ENCODE peak calls at places on chromosomes 12 and 14, in eight cellular contexts. G is left lung; Z is CD4-positive, CD25-positive, alpha-beta regulatory T cell; Q is pancreas; Y is body of pancreas; L is GM23338; N is PC-9; S is AG04450. C is an unnamed sample.

GRCh38 chr12:3168775-3169221 is 91.6 kb downstream of the TSPAN9 start:
- DNase-seq in S (peak; percentile 90), Z (no peak), Y (peak; percentile 37), Q (no peak), G (no peak), L (no peak), N (peak; percentile 87), C (peak; percentile 83)

GRCh38 chr14:89267163-89267562 is 149.9 kb downstream of the FOXN3 start:
- DNase-seq in Z (no peak), N (no peak), G (no peak), Y (no peak), S (no peak), Q (no peak), L (peak; percentile 57), C (no peak)

GRCh38 chr12:18752947-18753346 is 15.0 kb downstream of the CAPZA3 start:
- DNase-seq in G (no peak), N (no peak), Z (no peak), Q (no peak), S (no peak), Y (no peak), L (peak; percentile 53), C (no peak)

GRCh38 chr14:72666610-72667009 is 227.3 kb downstream of the DPF3 start:
- DNase-seq in Y (no peak), Z (no peak), Q (no peak), L (no peak), N (no peak), G (no peak), S (peak; percentile 50), C (peak; percentile 53)

GRCh38 chr14:89507521-89507920 is 90.5 kb upstream of the FOXN3 start:
- DNase-seq in Q (no peak), Z (peak; percentile 52), N (peak; percentile 54), S (no peak), L (no peak), Y (no peak), G (no peak), C (peak; percentile 60)

GRCh38 chr14:35849122-35849521 is 23.0 kb downstream of the BRMS1L start:
- DNase-seq in L (no peak), Q (no peak), S (no peak), Y (no peak), G (no peak), N (no peak), Z (no peak), C (no peak)

GRCh38 chr12:57889541-57889989 is 43.0 kb upstream of the CTDSP2 start:
- DNase-seq in Z (no peak), L (no peak), Y (peak; percentile 38), S (peak; percentile 70), Q (no peak), G (peak; percentile 72), N (no peak), C (no peak)

GRCh38 chr12:10153271-10154144 is 18.4 kb downstream of the OLR1 start:
- DNase-seq in Z (peak; percentile 66), G (peak; percentile 84), N (peak; percentile 48), S (no peak), Y (peak; percentile 70), Q (peak; percentile 71), L (peak; percentile 86), C (no peak)

GRCh38 chr12:32151081-32151480 is 44.4 kb downstream of the BICD1 start:
- DNase-seq in N (no peak), Z (no peak), Q (no peak), L (no peak), G (no peak), S (no peak), Y (no peak), C (no peak)

GRCh38 chr14:71449316-71450055 is 482.7 kb upstream of the RGS6 start:
- DNase-seq in Y (no peak), N (no peak), Q (no peak), L (no peak), S (no peak), Z (no peak), G (no peak), C (no peak)

GRCh38 chr14:50061664-50062437 is 54.5 kb downstream of the VCPKMT start:
- DNase-seq in Y (peak; percentile 44), N (peak; percentile 73), L (no peak), S (no peak), Q (peak; percentile 45), G (no peak), Z (peak; percentile 95), C (no peak)

GRCh38 chr12:109606261-109607028 is 32.9 kb downstream of the MVK start:
- DNase-seq in Q (no peak), L (peak; percentile 69), S (no peak), N (no peak), Y (peak; percentile 23), Z (no peak), G (no peak), C (no peak)

GRCh38 chr12:48001426-48002178 is 2.7 kb downstream of the COL2A1 start:
- DNase-seq in G (peak; percentile 53), Z (no peak), N (no peak), Y (peak; percentile 58), S (no peak), Q (peak; percentile 67), L (peak; percentile 83), C (no peak)

GRCh38 chr14:75298187-75298985 is 19.8 kb downstream of the FOS start:
- DNase-seq in S (no peak), Y (peak; percentile 37), G (peak; percentile 81), N (peak; percentile 48), Z (no peak), L (no peak), Q (no peak), C (no peak)

GRCh38 chr14:38959021-38959420 is 144.0 kb downstream of the SEC23A start:
- DNase-seq in Q (no peak), G (no peak), N (no peak), L (no peak), S (no peak), Z (no peak), Y (no peak), C (no peak)
- H3K27ac ChIP-seq in Q (no peak overlapping the region), G (no peak overlapping the region), N (no peak overlapping the region), L (no peak overlapping the region), S (no peak overlapping the region), Z (no peak overlapping the region), Y (no peak overlapping the region), C (no peak overlapping the region)

GRCh38 chr14:55115433-55115832 is 13.6 kb upstream of the LGALS3 start:
- DNase-seq in N (no peak), L (no peak), S (no peak), G (no peak), Q (no peak), Y (peak; percentile 34), Z (no peak), C (no peak)

GRCh38 chr14:55115861-55116245 is 13.2 kb upstream of the LGALS3 start:
- DNase-seq in Z (no peak), Q (no peak), Y (no peak), N (no peak), G (no peak), S (no peak), L (no peak), C (no peak)

GRCh38 chr14:55118761-55119160 is 10.3 kb upstream of the LGALS3 start:
- DNase-seq in Q (no peak), Z (no peak), S (no peak), Y (no peak), G (no peak), L (no peak), N (no peak), C (no peak)

GRCh38 chr14:55116246-55117030 is 12.6 kb upstream of the LGALS3 start:
- DNase-seq in Y (peak; percentile 68), G (no peak), Q (no peak), N (no peak), Z (no peak), L (no peak), S (no peak), C (no peak)

DNA sequence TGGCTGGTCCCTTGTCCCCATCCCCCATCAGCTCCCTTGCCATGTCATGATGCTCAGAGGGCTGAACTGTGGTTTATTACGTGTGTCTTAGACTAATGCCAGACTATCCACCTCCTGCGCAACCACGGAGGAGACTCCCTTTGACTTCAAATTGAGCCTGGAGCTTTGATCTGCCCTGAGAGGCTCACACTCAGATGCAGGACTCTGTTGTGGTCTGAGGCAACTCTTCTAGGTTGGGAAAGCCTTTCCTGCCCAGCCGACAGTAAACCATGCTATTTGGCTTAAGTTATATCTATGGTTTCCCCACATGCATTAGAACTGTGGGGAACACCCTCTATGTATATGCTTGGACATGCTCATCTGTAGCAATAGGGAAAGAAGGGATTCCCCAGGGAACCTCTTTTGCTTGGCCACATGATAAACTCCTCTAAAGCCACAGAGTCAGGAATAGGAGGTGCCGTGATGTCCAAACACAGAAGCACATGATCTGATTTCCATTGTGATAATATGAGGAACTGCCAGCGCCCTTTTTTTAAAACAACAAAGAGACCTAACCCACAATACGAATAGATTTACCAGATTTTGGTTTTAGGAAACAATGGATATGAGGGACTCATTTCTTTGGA is 11.1 kb upstream of the LGALS3 start:
- DNase-seq in S (no peak), Q (no peak), L (no peak), Z (no peak), Y (no peak), N (no peak), G (no peak), C (no peak)
- H3K27ac ChIP-seq in S (no peak overlapping the region), Q (peak overlapping the region; percentile 57), L (no peak overlapping the region), Z (no peak overlapping the region), Y (peak overlapping the region; percentile 52), N (no peak overlapping the region), G (peak overlapping the region; percentile 22), C (peak overlapping the region; percentile 11)

GRCh38 chr14:30550335-30550734 is 8.6 kb upstream of the G2E3 start:
- DNase-seq in Z (no peak), L (no peak), Y (no peak), Q (no peak), S (no peak), N (peak; percentile 85), G (no peak), C (no peak)
- H3K27ac ChIP-seq in Z (no peak overlapping the region), L (no peak overlapping the region), Y (no peak overlapping the region), Q (no peak overlapping the region), S (no peak overlapping the region), N (peak overlapping the region; percentile 89), G (no peak overlapping the region), C (peak overlapping the region; percentile 23)

GRCh38 chr12:12976366-12976765 is 23.7 kb downstream of the HEBP1 start:
- DNase-seq in Z (no peak), L (no peak), Y (no peak), N (peak; percentile 86), S (peak; percentile 81), Q (no peak), G (no peak), C (peak; percentile 72)

GRCh38 chr12:12975322-12976077 is 23.5 kb upstream of the GPRC5D start:
- DNase-seq in Y (peak; percentile 14), G (no peak), Z (peak; percentile 40), S (no peak), Q (no peak), N (no peak), L (peak; percentile 76), C (no peak)

GRCh38 chr12:12977231-12977630 is 22.8 kb downstream of the HEBP1 start:
- DNase-seq in Q (no peak), L (no peak), G (no peak), Y (no peak), S (no peak), N (no peak), Z (no peak), C (no peak)

GRCh38 chr12:12979731-12980259 is 20.3 kb downstream of the HEBP1 start:
- DNase-seq in Q (no peak), Y (no peak), S (peak; percentile 84), G (no peak), L (peak; percentile 69), Z (no peak), N (peak; percentile 69), C (no peak)

DNA sequence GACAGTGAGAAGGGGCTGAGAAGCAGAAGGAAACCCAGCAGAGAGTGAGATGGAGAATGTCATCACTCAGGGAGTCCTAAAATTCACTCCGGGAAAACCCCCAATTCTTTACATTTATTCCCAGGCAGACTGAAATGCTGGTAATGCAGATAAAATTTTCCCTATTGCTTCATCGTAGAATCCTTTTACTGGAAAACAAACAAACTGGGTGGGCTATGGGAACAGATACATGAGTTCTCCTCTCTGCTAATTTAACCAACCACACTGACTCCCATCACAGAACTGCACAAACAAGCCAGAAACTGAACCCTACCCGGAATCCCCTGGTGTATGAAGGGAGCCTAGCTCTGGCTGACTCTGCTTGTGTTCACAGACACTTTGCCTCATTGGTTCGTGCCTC is 20.9 kb downstream of the HEBP1 start:
- DNase-seq in Z (no peak), S (no peak), L (no peak), Y (no peak), G (no peak), Q (no peak), N (no peak), C (no peak)
- H3K27ac ChIP-seq in Z (no peak overlapping the region), S (peak overlapping the region; percentile 98), L (no peak overlapping the region), Y (no peak overlapping the region), G (peak overlapping the region; percentile 49), Q (no peak overlapping the region), N (no peak overlapping the region), C (peak overlapping the region; percentile 28)